ENCODE peak calls at places on chromosomes 4 and X, in four cellular contexts. R, N, K and F are unnamed samples.

GRCh38 chrX:47030339-47030738 is 47.9 kb upstream of the RGN start:
- DNase-seq in K (no peak), N (no peak), R (no peak), F (peak; percentile 73)

GRCh38 chrX:46865281-46865680 is 28.4 kb downstream of the RP2 start:
- DNase-seq in R (no peak), K (no peak), N (no peak), F (peak; percentile 56)

GRCh38 chr4:47383829-47384427 is 79.6 kb downstream of the COMMD8 start:
- DNase-seq in K (no peak), R (no peak), N (no peak), F (peak; percentile 55)

GRCh38 chr4:47219586-47219985 is 188.2 kb downstream of the GABRB1 start:
- DNase-seq in R (no peak), N (no peak), K (no peak), F (no peak)

GRCh38 chr4:96247096-96247495 is 407.2 kb downstream of the PDHA2 start:
- DNase-seq in K (no peak), N (no peak), R (no peak), F (no peak)

GRCh38 chr4:24330198-24330972 is 254.0 kb downstream of the DHX15 start:
- DNase-seq in R (no peak), N (no peak), K (no peak), F (no peak)

GRCh38 chr4:109967798-109968520 is 55.3 kb downstream of the EGF start:
- DNase-seq in N (no peak), K (no peak), R (no peak), F (peak; percentile 63)

GRCh38 chr4:185143596-185143969 is 517 bp downstream of the SLC25A4 start:
- DNase-seq in N (peak; percentile 64), K (no peak), R (no peak), F (peak; percentile 25)

GRCh38 chrX:124274438-124275166 is 57.9 kb upstream of the TEX13D start:
- DNase-seq in R (no peak), N (no peak), K (no peak), F (no peak)

GRCh38 chrX:17669458-17669857 is 67.8 kb upstream of the SCML1 start:
- DNase-seq in N (no peak), K (no peak), R (no peak), F (no peak)
- TF ChIP-seq CTCF in N (no peak), K (no peak), R (no peak), F (no peak)

GRCh38 chr4:54172156-54172555 is 56.9 kb upstream of the PDGFRA start:
- DNase-seq in R (no peak), N (no peak), K (no peak), F (no peak)

GRCh38 chr4:54173281-54173912 is 55.7 kb upstream of the PDGFRA start:
- DNase-seq in K (no peak), N (no peak), R (no peak), F (no peak)

GRCh38 chr4:54176202-54176601 is 52.9 kb upstream of the PDGFRA start:
- DNase-seq in R (no peak), K (no peak), N (no peak), F (no peak)
- H3K4me3 ChIP-seq in R (no peak overlapping the region), K (no peak overlapping the region), N (no peak overlapping the region), F (no peak overlapping the region)

GRCh38 chr4:99058228-99058627 is 30.4 kb downstream of the ADH5 start:
- DNase-seq in K (no peak), N (no peak), R (no peak), F (no peak)
- TF ChIP-seq CTCF in K (no peak), N (no peak), R (no peak), F (no peak)

GRCh38 chr4:128553665-128554515 is 255.6 kb upstream of the JADE1 start:
- DNase-seq in N (no peak), K (no peak), R (no peak), F (no peak)
- H3K4me3 ChIP-seq in N (peak overlapping the region; percentile 58), K (peak overlapping the region; percentile 34), R (peak overlapping the region; percentile 56), F (peak overlapping the region; percentile 46)

GRCh38 chr4:56979674-56980073 is 978 bp downstream of the POLR2B start:
- DNase-seq in R (no peak), K (no peak), N (peak; percentile 58), F (no peak)
- TF ChIP-seq CTCF in R (no peak), K (no peak), N (no peak), F (no peak)

GRCh38 chrX:68433155-68433980 is at the start of gene OPHN1:
- DNase-seq in K (peak; percentile 64), R (peak; percentile 71), N (peak; percentile 84), F (peak; percentile 85)
- H3K4me3 ChIP-seq in K (peak within 1 kb of the TSS; percentile 50), R (peak within 1 kb of the TSS; percentile 58), N (peak within 1 kb of the TSS; percentile 65), F (peak within 1 kb of the TSS; percentile 60)

GRCh38 chrX:103531002-103531401 is 11.7 kb upstream of the RAB40A start:
- DNase-seq in N (no peak), R (no peak), K (no peak), F (peak; percentile 85)

GRCh38 chrX:103524747-103525146 is 5.5 kb upstream of the RAB40A start:
- DNase-seq in K (no peak), N (no peak), R (no peak), F (no peak)

GRCh38 chrX:103533428-103534216 is 14.3 kb upstream of the RAB40A start:
- DNase-seq in N (peak; percentile 91), K (peak; percentile 81), R (peak; percentile 78), F (peak; percentile 75)

GRCh38 chrX:103530540-103530939 is 11.3 kb upstream of the RAB40A start:
- DNase-seq in R (no peak), N (no peak), K (no peak), F (no peak)

GRCh38 chrX:103529550-103529949 is 10.3 kb upstream of the RAB40A start:
- DNase-seq in R (no peak), N (no peak), K (no peak), F (no peak)
- TF ChIP-seq CTCF in R (no peak), N (no peak), K (no peak), F (no peak)

DNA sequence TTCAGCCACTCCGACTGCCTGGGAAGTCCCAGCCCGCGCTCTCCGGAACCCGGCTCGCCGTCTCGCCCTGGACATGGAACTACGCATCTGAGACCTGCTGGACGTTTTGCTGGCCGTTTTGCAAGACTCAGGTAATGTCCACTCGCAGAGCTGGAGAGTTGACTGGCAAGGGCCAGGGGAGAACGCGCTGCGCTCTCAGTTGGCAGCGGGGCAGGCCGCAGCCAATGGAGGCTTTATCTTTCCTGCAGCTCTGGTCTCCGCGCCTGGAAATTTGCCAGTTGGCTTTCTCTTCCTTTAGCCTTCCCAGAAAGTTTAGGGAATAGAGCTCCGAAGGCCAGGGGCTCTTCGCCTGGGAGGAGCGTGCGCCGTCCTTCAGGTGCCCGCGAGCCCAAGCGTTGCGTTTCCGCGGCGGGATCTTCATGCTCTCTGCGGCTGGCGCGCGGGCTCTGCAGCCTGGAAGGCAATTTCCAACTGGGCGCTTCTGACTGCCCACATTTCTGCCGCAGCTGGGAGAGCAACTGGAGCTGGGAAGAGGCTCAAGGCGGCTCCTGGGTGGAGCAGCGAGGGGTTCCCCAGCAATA is 1.0 kb downstream of the IL1RAPL2 start:
- DNase-seq in K (no peak), N (no peak), R (no peak), F (no peak)
- H3K4me3 ChIP-seq in K (peak overlapping the region; percentile 9), N (no peak overlapping the region), R (no peak overlapping the region), F (no peak overlapping the region)

GRCh38 chr4:154608555-154609252 is 3.8 kb downstream of the FGG start:
- DNase-seq in R (no peak), N (no peak), K (no peak), F (no peak)
- TF ChIP-seq CTCF in R (no peak), N (no peak), K (no peak), F (no peak)